ENCODE peak calls at places on chromosomes 6 and 20, in four cellular contexts. R, K, Y and G are unnamed samples.

GRCh38 chr6:137882225-137882961 is 15.3 kb downstream of the TNFAIP3 start:
- DNase-seq in R (no peak), K (no peak), Y (no peak), G (no peak)

GRCh38 chr20:57439432-57439831 is 48.2 kb downstream of the RBM38 start:
- DNase-seq in R (no peak), K (peak), Y (no peak), G (no peak)

GRCh38 chr20:47146703-47147102 is 209.8 kb downstream of the ZMYND8 start:
- DNase-seq in R (no peak), K (no peak), Y (no peak), G (no peak)

GRCh38 chr6:33173228-33174180 is 18.8 kb downstream of the COL11A2 start:
- DNase-seq in R (no peak), K (no peak), Y (no peak), G (no peak)

GRCh38 chr6:168047841-168048723 is 30.9 kb downstream of the FRMD1 start:
- DNase-seq in R (no peak), K (no peak), Y (no peak), G (no peak)

GRCh38 chr20:60008130-60008808 is 50.0 kb downstream of the CDH26 start:
- DNase-seq in R (no peak), K (no peak), Y (no peak), G (peak)

GRCh38 chr6:37058084-37058586 is 52.7 kb downstream of the FGD2 start:
- DNase-seq in R (no peak), K (no peak), Y (no peak), G (no peak)

GRCh38 chr6:170505306-170505705 is 47.8 kb downstream of the PSMB1 start:
- DNase-seq in R (no peak), K (no peak), Y (no peak), G (no peak)

GRCh38 chr6:11160199-11160598 is 48.7 kb upstream of the ERVFRD-1 start:
- DNase-seq in R (no peak), K (no peak), Y (no peak), G (no peak)

GRCh38 chr20:40279390-40279789 is 409.6 kb downstream of the MAFB start:
- DNase-seq in R (no peak), K (peak), Y (no peak), G (no peak)

GRCh38 chr6:112571486-112571885 is 224.4 kb downstream of the RFPL4B start:
- DNase-seq in R (no peak), K (no peak), Y (no peak), G (no peak)

GRCh38 chr20:53827996-53828672 is 234.5 kb upstream of the ZNF217 start:
- DNase-seq in R (no peak), K (no peak), Y (no peak), G (no peak)

GRCh38 chr6:156080371-156080770 is 624.7 kb upstream of the NOX3 start:
- DNase-seq in R (no peak), K (no peak), Y (no peak), G (no peak)

GRCh38 chr6:27178001-27178730 is 69.3 kb upstream of the PRSS16 start:
- DNase-seq in R (peak), K (peak), Y (peak), G (peak)

GRCh38 chr20:346640-347316 is at the start of gene NRSN2:
- DNase-seq in R (peak), K (peak), Y (no peak), G (no peak)

GRCh38 chr20:4051413-4052138 is 36.2 kb upstream of the RNF24 start:
- DNase-seq in R (no peak), K (no peak), Y (no peak), G (no peak)

GRCh38 chr6:32148722-32149576 is 2.8 kb downstream of the PRRT1 start:
- DNase-seq in R (no peak), K (peak), Y (peak), G (no peak)

GRCh38 chr6:116410945-116411623 is 40.3 kb downstream of the DSE start:
- DNase-seq in R (no peak), K (no peak), Y (no peak), G (no peak)

GRCh38 chr6:32375739-32376529 is 4.2 kb upstream of the TSBP1 start:
- DNase-seq in R (no peak), K (no peak), Y (no peak), G (no peak)

GRCh38 chr6:15158821-15159619 is 86.8 kb upstream of the JARID2 start:
- DNase-seq in R (no peak), K (no peak), Y (no peak), G (no peak)